ENCODE peak calls at places on chromosome X, in six cellular contexts. C, T, Q, L, E and A are unnamed samples.
A peak's percentile ranks its signal among the peaks of the same experiment; 100 is the strongest.

GRCh38 chrX:109187473-109188168 is 294.3 kb downstream of the GUCY2F start:
- DNase-seq in C (no peak), T (no peak), Q (no peak), L (no peak), E (no peak), A (no peak)

GRCh38 chrX:112641449-112641848 is 38.3 kb downstream of the LHFPL1 start:
- DNase-seq in C (no peak), T (no peak), Q (no peak), L (no peak), E (no peak), A (no peak)

GRCh38 chrX:46367491-46367890 is 177.7 kb downstream of the ZNF674 start:
- DNase-seq in C (no peak), T (no peak), Q (no peak), L (no peak), E (no peak), A (no peak)

GRCh38 chrX:139784788-139785187 is 76.8 kb upstream of the MCF2 start:
- DNase-seq in C (no peak), T (no peak), Q (no peak), L (no peak), E (no peak), A (no peak)

GRCh38 chrX:55135171-55135570 is 46.4 kb downstream of the PAGE2 start:
- DNase-seq in C (peak; percentile 24), T (peak; percentile 39), Q (peak; percentile 26), L (peak; percentile 59), E (peak; percentile 39), A (peak; percentile 45)

GRCh38 chrX:44507292-44507691 is 35.4 kb downstream of the FUNDC1 start:
- DNase-seq in C (no peak), T (no peak), Q (no peak), L (no peak), E (no peak), A (no peak)

GRCh38 chrX:1418901-1419544 is 27.1 kb upstream of the SLC25A6 start:
- DNase-seq in C (peak; percentile 14), T (no peak), Q (no peak), L (no peak), E (no peak), A (no peak)

GRCh38 chrX:44143061-44143602 is 169.9 kb upstream of the NDP start:
- DNase-seq in C (no peak), T (no peak), Q (no peak), L (no peak), E (no peak), A (no peak)

GRCh38 chrX:65667503-65668355 is at the start of gene MSN:
- DNase-seq in C (peak; percentile 58), T (no peak), Q (peak; percentile 78), L (peak; percentile 52), E (peak; percentile 64), A (peak; percentile 36)

GRCh38 chrX:140723251-140723650 is 13.7 kb downstream of the LINC00632 start:
- DNase-seq in C (no peak), T (no peak), Q (no peak), L (no peak), E (no peak), A (peak; percentile 26)

GRCh38 chrX:274904-275475 is 6.2 kb upstream of the PLCXD1 start:
- DNase-seq in C (peak; percentile 60), T (peak; percentile 67), Q (no peak), L (no peak), E (peak; percentile 71), A (no peak)

GRCh38 chrX:109268340-109268739 is 213.5 kb downstream of the GUCY2F start:
- DNase-seq in C (no peak), T (no peak), Q (no peak), L (no peak), E (no peak), A (no peak)

GRCh38 chrX:136754641-136755040 is 26.1 kb downstream of the ARHGEF6 start:
- DNase-seq in C (no peak), T (no peak), Q (no peak), L (no peak), E (no peak), A (no peak)

GRCh38 chrX:15465896-15466651 is 27.1 kb downstream of the PIR start:
- DNase-seq in C (peak; percentile 60), T (no peak), Q (peak; percentile 9), L (no peak), E (peak; percentile 67), A (no peak)

GRCh38 chrX:2351321-2351720 is 149.5 kb downstream of the DHRSX start:
- DNase-seq in C (no peak), T (no peak), Q (no peak), L (peak; percentile 8), E (no peak), A (peak; percentile 48)

GRCh38 chrX:84186603-84187358 is 1.2 kb downstream of the RPS6KA6 start:
- DNase-seq in C (peak; percentile 8), T (no peak), Q (no peak), L (peak; percentile 2), E (peak; percentile 39), A (peak; percentile 5)

GRCh38 chrX:9676311-9676710 is 89.3 kb downstream of the GPR143 start:
- DNase-seq in C (no peak), T (no peak), Q (no peak), L (no peak), E (no peak), A (no peak)

GRCh38 chrX:53093177-53093655 is 726 bp upstream of the KANTR start:
- DNase-seq in C (peak; percentile 80), T (peak; percentile 58), Q (peak; percentile 78), L (peak; percentile 79), E (peak; percentile 75), A (peak; percentile 92)

GRCh38 chrX:129540068-129540653 is at the start of gene OCRL:
- DNase-seq in C (peak; percentile 76), T (peak; percentile 51), Q (peak; percentile 82), L (peak; percentile 66), E (peak; percentile 72), A (peak; percentile 72)

GRCh38 chrX:56130013-56130412 is 102.1 kb upstream of the KLF8 start:
- DNase-seq in C (no peak), T (no peak), Q (no peak), L (no peak), E (no peak), A (no peak)

GRCh38 chrX:71619193-71619592 is 882 bp upstream of the CXCR3 start:
- DNase-seq in C (no peak), T (no peak), Q (no peak), L (no peak), E (no peak), A (no peak)

GRCh38 chrX:43349363-43349762 is 306.7 kb upstream of the MAOA start:
- DNase-seq in C (peak; percentile 30), T (peak; percentile 44), Q (peak; percentile 11), L (peak; percentile 30), E (peak; percentile 55), A (peak; percentile 33)

GRCh38 chrX:40105016-40105790 is 7.4 kb upstream of the BCOR start:
- DNase-seq in C (no peak), T (no peak), Q (no peak), L (peak; percentile 8), E (peak; percentile 52), A (no peak)

DNA sequence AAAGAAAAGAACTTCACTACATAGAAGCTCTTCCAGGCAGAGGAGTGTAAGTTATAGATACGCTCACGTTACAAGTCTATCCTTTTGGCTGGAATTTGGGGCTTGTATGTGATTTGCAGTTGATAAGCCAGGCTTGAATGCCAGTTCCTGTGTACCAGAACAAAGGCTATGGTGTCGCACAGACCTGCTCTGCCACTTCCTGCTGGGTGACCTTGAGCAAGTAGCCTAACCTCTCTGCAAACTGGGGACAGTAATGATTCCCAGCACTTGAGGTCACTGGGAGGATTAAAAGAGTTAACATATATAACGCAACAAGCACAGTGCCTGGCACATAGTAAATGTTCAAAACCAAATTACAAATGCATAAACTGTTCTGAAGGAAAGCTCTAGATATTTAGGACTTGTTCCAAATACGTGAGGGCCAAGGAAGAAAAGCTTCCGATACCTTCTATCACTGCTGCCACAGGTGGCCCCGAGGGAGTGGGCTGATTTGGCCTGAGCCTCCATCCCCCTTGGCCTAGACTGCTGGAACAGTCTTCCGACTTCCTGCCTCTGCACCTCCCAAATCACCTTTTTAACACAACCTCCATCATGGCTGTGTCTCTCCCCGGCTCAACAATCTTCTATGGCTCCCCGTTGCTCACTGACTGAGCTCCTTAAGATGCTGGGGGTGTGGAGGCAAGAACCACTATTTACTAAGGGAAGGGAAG is 1.3 kb upstream of the SOWAHD start:
- DNase-seq in C (no peak), T (peak; percentile 23), Q (no peak), L (no peak), E (no peak), A (no peak)
- TF ChIP-seq JUN in C (no peak), T (no peak), Q (no peak), L (no peak), E (no peak), A (no peak)

GRCh38 chrX:153925739-153926593 is at the start of gene ARHGAP4:
- DNase-seq in C (peak; percentile 31), T (no peak), Q (peak; percentile 72), L (no peak), E (no peak), A (no peak)
- TF ChIP-seq JUN in C (peak; percentile 25), T (no peak), Q (no peak), L (no peak), E (no peak), A (no peak)

DNA sequence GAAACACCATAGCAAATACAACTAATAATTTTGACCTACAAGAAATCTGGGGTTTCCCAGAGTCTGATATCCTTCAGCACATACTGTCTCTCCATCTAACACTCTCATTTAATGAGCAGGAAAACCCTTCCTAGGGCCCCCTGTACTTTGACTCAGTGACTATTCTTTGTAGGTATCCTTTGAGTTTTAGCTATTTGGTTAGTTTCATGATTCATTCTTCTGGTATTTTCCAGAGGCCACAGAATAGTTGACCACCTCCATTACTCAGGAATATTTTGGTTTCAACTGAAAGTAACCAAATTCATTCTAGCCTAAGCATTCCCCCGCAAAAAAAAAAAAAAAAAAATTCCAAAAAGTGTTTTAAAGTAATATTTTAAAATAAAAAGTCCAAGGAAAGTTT is 140.0 kb downstream of the IDS start:
- DNase-seq in C (no peak), T (peak; percentile 2), Q (no peak), L (no peak), E (no peak), A (no peak)
- TF ChIP-seq JUN in C (no peak), T (no peak), Q (no peak), L (no peak), E (no peak), A (no peak)

GRCh38 chrX:134714633-134715110 is 56.4 kb upstream of the PLAC1 start:
- DNase-seq in C (no peak), T (peak; percentile 13), Q (no peak), L (no peak), E (no peak), A (no peak)

GRCh38 chrX:134715930-134716619 is 57.8 kb upstream of the PLAC1 start:
- DNase-seq in C (no peak), T (no peak), Q (no peak), L (peak; percentile 75), E (peak; percentile 44), A (no peak)

GRCh38 chrX:134718329-134719317 is 60.4 kb upstream of the PLAC1 start:
- DNase-seq in C (no peak), T (no peak), Q (peak; percentile 47), L (peak; percentile 94), E (no peak), A (peak; percentile 80)

GRCh38 chrX:134717698-134718328 is 59.5 kb upstream of the PLAC1 start:
- DNase-seq in C (no peak), T (no peak), Q (no peak), L (no peak), E (no peak), A (peak; percentile 56)

DNA sequence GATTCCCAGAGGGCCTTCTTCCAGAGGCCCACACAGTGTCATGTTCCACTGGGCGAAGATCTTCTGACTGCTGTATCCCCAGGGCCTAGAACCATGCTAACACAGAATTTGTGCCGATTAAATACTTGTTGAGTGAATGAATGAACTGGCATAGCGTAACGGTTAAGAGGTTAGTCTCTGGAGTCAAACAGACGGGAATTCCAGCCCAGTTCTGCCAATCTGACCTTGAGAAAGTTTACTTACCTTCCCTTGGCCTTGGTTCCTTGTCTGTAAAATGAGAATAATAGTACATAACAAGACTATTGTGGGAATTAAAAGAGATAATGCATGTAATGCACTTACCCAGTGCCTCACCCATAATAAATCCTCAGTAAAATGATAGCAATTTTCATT is 58.3 kb upstream of the PLAC1 start:
- DNase-seq in C (no peak), T (no peak), Q (no peak), L (no peak), E (no peak), A (no peak)
- TF ChIP-seq JUN in C (no peak), T (no peak), Q (no peak), L (no peak), E (no peak), A (no peak)